ENCODE peak calls at places on chromosome 20, in ten cellular contexts. H is endothelial cell of umbilical vein, O is heart left ventricle, I is fibroblast of lung, L is aorta, A is breast epithelium, X is HCT116, B is mammary epithelial cell, E is left lung, D is body of pancreas. V is an unnamed sample. For H3K9me3 and H3K27me3, the result is how much of the 10 kb centered on the place peaks cover.

GRCh38 chr20:7302256-7302655 is 534.8 kb downstream of the BMP2 start:
- DNase-seq in A (no peak), E (no peak), L (no peak), I (no peak), B (peak), O (no peak), H (no peak), D (no peak), X (no peak), V (no peak)

GRCh38 chr20:51365670-51366069 is 176.8 kb downstream of the NFATC2 start:
- DNase-seq in I (peak), B (peak), O (peak), H (no peak), L (no peak), D (no peak), A (no peak), E (no peak), X (no peak), V (no peak)

GRCh38 chr20:39398656-39399055 is 436.5 kb downstream of the DHX35 start:
- DNase-seq in A (no peak), B (no peak), E (no peak), H (no peak), L (no peak), X (no peak), I (no peak), D (no peak), O (no peak), V (no peak)

GRCh38 chr20:9617940-9618339 is 103.5 kb downstream of the LAMP5 start:
- DNase-seq in B (peak), O (no peak), X (peak), H (no peak), L (no peak), E (no peak), I (peak), D (peak), A (no peak), V (peak)

GRCh38 chr20:36408219-36408618 is 102.1 kb downstream of the DLGAP4 start:
- DNase-seq in E (no peak), X (no peak), A (no peak), B (peak), O (no peak), L (no peak), I (no peak), D (peak), H (peak), V (no peak)

GRCh38 chr20:9021216-9021615 is 47.7 kb upstream of the PLCB4 start:
- DNase-seq in B (no peak), O (no peak), I (no peak), X (no peak), H (no peak), D (no peak), E (no peak), L (no peak), A (no peak), V (no peak)

GRCh38 chr20:41005361-41005729 is 23.3 kb upstream of the TOP1 start:
- DNase-seq in E (peak), D (peak), X (peak), B (peak), L (peak), A (peak), O (peak), I (peak), H (peak), V (peak)

GRCh38 chr20:4726710-4727391 is 5.1 kb downstream of the PRND start:
- DNase-seq in A (no peak), B (no peak), H (peak), E (peak), D (no peak), O (no peak), X (no peak), L (no peak), I (peak), V (peak)

GRCh38 chr20:23879811-23880374 is 345 bp upstream of the CST5 start:
- DNase-seq in E (peak), D (peak), B (peak), X (no peak), I (no peak), H (no peak), O (no peak), L (no peak), A (no peak), V (no peak)

GRCh38 chr20:40265872-40266533 is 423.0 kb downstream of the MAFB start:
- DNase-seq in O (no peak), E (no peak), B (peak), L (no peak), D (peak), I (no peak), A (no peak), X (no peak), H (peak), V (no peak)

GRCh38 chr20:46552460-46553420 is 2.3 kb upstream of the OCSTAMP start:
- DNase-seq in D (no peak), X (no peak), A (no peak), B (no peak), O (no peak), H (no peak), L (no peak), I (no peak), E (no peak), V (no peak)

DNA sequence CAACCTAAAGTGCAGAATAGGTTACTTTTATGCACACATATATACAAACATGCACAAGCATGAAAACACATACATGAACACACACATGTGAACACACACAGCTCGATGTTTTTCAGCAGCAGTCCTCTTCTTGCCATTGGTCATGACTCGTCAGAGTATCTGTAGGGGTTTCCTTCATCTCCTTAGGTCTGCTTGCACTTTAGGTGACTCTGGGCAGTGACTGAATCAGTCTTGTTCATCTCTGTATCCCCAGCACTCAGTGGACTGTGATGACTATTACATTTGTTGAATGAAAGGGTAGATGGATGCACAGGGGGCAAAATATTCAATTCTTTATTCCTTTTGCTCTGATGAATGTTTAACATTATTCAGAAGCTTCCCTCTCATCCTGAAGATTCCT is 26.8 kb downstream of the CBLN4 start:
- DNase-seq in I (no peak), X (no peak), H (no peak), O (no peak), D (no peak), A (no peak), L (no peak), E (no peak), B (no peak), V (no peak)
- H3K9me3 ChIP-seq in I (under half), X (under half), H (under half), O (under half), D (under half), A (under half), L (under half), E (under half), B (under half), V (under half)

GRCh38 chr20:2800590-2801458 is at the start of gene CPXM1:
- DNase-seq in E (no peak), D (no peak), X (no peak), H (peak), O (no peak), L (peak), I (no peak), A (no peak), B (no peak), V (no peak)
- H3K27me3 ChIP-seq in E (under half), D (under half), X (under half), H (half or more), O (half or more), L (under half), I (half or more), A (under half), B (under half), V (under half)

GRCh38 chr20:25390538-25391528 is at the start of gene ABHD12:
- DNase-seq in D (peak), E (peak), H (peak), A (peak), L (peak), X (peak), O (peak), B (peak), I (peak), V (peak)
- H3K27ac ChIP-seq in D (peak), E (peak), H (peak), A (peak), L (no peak), X (peak), O (peak), B (peak), I (peak), V (peak)

DNA sequence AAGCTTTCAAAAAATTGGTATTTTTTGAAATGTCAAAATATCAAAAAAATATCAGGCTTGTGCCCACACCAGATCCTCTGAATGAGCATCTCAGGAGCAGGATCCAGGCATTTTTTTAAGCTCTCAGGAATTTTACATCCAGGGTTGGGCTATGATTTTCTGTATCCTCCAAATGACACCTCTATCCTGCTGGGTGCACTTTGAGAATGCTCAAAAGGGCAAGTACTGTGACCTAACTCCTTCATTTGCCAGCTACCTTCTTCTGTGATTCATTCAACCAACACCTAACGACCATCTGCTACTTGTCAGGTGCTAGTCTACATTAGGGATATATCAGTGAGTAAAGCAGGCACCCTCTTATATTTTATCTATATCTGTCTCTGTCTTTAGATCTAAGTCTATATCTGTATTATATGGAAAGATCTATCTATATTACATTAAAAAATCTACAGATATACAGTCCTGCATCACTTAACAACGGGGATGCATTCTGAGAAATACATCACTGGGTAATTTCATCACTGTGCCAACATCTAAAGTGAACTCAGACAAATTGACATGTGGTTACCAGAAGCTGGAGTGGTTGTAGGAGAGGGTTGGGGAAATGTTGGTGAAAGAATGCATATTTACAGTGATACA is 131.6 kb downstream of the KIF16B start:
- DNase-seq in H (no peak), X (no peak), A (no peak), E (no peak), D (no peak), B (no peak), I (no peak), L (no peak), O (no peak), V (no peak)
- H3K9me3 ChIP-seq in H (under half), X (under half), A (under half), E (under half), D (under half), B (under half), I (under half), L (under half), O (under half), V (under half)

GRCh38 chr20:63574829-63575720 is 1.0 kb upstream of the HELZ2 start:
- DNase-seq in L (peak), O (no peak), I (no peak), H (no peak), B (no peak), E (no peak), X (no peak), D (no peak), A (no peak), V (no peak)

GRCh38 chr20:63577317-63577894 is 3.4 kb upstream of the HELZ2 start:
- DNase-seq in X (no peak), D (peak), L (peak), H (no peak), E (no peak), O (peak), A (peak), B (no peak), I (no peak), V (no peak)

GRCh38 chr20:63574156-63574828 is at the start of gene HELZ2:
- DNase-seq in D (peak), I (peak), O (peak), A (peak), E (peak), X (peak), H (peak), L (peak), B (peak), V (peak)

GRCh38 chr20:63578224-63579016 is 4.4 kb upstream of the HELZ2 start:
- DNase-seq in B (no peak), A (no peak), H (no peak), L (no peak), X (no peak), D (no peak), E (no peak), O (no peak), I (no peak), V (no peak)

DNA sequence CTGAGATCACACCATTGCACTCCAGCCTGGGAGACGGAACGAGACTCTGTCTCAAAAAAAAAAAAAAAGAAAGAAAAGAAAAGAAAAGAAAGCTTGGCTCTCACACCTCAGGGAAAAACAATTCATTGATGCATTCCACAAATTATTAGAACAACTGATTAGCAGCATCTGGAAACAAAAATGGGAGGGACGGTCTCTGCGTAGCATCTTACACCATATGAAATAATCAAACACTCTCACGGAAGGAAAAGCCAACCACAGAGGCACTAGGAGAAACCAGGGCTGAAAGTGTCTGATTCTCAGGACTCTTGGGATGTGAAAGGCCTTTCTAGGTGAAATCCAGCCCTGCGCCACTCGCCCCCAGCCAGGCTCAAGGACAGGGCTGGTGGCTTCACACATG is 2.3 kb upstream of the HELZ2 start:
- DNase-seq in A (no peak), O (no peak), E (no peak), H (no peak), I (no peak), D (no peak), X (no peak), B (no peak), L (no peak), V (no peak)
- H3K27me3 ChIP-seq in A (under half), O (under half), E (under half), H (under half), I (under half), D (under half), X (under half), B (under half), L (under half), V (under half)

GRCh38 chr20:14957416-14957815 is 620.0 kb upstream of the FLRT3 start:
- DNase-seq in I (no peak), L (no peak), B (no peak), H (no peak), X (no peak), E (no peak), D (no peak), O (no peak), A (no peak), V (no peak)

GRCh38 chr20:14956538-14956937 is 619.1 kb upstream of the FLRT3 start:
- DNase-seq in I (no peak), D (no peak), X (no peak), H (no peak), O (no peak), B (no peak), A (no peak), L (no peak), E (no peak), V (no peak)

GRCh38 chr20:14955396-14955795 is 618.0 kb upstream of the FLRT3 start:
- DNase-seq in I (no peak), A (no peak), X (no peak), E (no peak), D (no peak), B (no peak), H (no peak), O (no peak), L (no peak), V (no peak)

GRCh38 chr20:14953736-14954135 is 616.3 kb upstream of the FLRT3 start:
- DNase-seq in H (no peak), I (no peak), A (no peak), O (no peak), X (no peak), B (no peak), L (no peak), D (no peak), E (no peak), V (no peak)

GRCh38 chr20:14956026-14956425 is 618.6 kb upstream of the FLRT3 start:
- DNase-seq in O (no peak), X (no peak), A (no peak), E (no peak), B (no peak), L (no peak), H (no peak), I (no peak), D (no peak), V (no peak)
- H3K27ac ChIP-seq in O (no peak), X (no peak), A (no peak), E (no peak), B (no peak), L (no peak), H (no peak), I (no peak), D (no peak), V (no peak)

GRCh38 chr20:32467506-32468312 is 109.6 kb downstream of the ASXL1 start:
- DNase-seq in X (no peak), E (no peak), H (no peak), L (no peak), I (no peak), D (no peak), B (no peak), O (no peak), A (no peak), V (no peak)

GRCh38 chr20:32468313-32468640 is 110.1 kb downstream of the ASXL1 start:
- DNase-seq in B (no peak), D (no peak), X (no peak), E (no peak), H (no peak), O (no peak), L (no peak), I (no peak), A (no peak), V (no peak)

GRCh38 chr20:32465092-32465900 is 107.2 kb downstream of the ASXL1 start:
- DNase-seq in H (peak), L (peak), D (peak), E (peak), O (peak), I (peak), B (peak), X (no peak), A (peak), V (no peak)

GRCh38 chr20:32468860-32469259 is 110.7 kb downstream of the ASXL1 start:
- DNase-seq in O (no peak), H (peak), X (no peak), L (no peak), D (no peak), A (no peak), B (no peak), E (no peak), I (no peak), V (no peak)

DNA sequence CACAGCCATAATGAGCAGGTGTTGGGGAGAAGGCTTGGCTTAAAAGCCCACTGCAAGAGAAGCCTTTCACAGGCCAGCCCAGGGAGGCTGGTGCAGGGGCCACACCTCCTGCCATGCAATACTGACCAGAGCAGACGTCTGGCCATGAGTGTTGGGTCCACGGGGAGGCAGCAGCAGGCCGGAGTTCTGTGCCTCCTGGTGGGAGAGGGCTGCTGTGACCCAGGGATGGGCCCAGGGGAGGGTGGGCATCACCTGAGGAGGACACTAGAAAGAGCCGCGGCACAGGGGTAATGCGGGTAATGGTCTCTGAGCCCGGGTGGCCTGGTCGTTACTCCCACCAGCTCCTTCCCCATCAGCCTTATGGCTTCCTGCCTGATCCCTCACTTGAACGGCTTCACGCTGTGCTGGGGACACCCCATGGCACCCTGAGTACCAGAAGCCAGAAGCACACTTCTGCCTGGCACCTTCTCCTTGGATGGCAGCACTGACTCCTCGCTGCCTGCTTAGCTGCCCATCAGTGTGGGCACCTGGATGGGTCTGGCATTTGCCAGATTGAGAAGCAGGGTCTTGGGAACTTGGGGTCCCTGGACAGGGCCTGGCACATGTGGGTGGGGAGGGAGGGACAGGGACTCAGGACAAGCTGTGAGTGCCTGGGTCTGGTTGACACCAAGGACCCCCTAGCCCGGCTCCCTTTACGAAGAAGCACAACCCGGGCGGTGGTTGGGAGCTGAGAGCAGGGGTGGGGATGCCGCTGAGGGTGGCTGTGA is 108.8 kb downstream of the ASXL1 start:
- DNase-seq in D (no peak), H (peak), X (no peak), O (no peak), L (no peak), A (no peak), E (no peak), I (no peak), B (no peak), V (no peak)
- H3K9me3 ChIP-seq in D (under half), H (under half), X (under half), O (under half), L (under half), A (under half), E (under half), I (under half), B (under half), V (under half)

DNA sequence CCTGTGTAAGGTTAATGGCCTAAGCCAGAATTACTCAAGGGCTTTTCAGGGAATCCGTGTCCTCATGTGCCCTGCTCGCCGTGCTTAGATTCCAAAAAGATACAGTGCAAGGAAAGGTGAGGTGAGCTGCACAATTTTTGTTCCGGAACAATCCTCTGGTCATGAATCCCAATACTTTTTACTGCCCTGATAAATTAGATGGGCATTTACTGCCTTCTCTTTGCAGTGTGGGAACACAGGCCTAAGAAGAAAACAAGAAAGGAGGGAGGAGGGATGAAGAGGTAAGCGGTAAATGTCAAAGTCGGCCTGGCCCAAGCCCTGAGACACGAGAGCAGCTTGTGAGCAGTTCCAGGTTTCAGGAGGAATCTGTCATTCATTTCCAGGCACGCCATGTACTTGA is 390.9 kb upstream of the SULF2 start:
- DNase-seq in O (no peak), D (no peak), L (no peak), A (no peak), H (no peak), B (no peak), I (no peak), E (no peak), X (no peak), V (no peak)
- H3K27me3 ChIP-seq in O (under half), D (under half), L (under half), A (under half), H (under half), B (under half), I (under half), E (under half), X (under half), V (under half)

DNA sequence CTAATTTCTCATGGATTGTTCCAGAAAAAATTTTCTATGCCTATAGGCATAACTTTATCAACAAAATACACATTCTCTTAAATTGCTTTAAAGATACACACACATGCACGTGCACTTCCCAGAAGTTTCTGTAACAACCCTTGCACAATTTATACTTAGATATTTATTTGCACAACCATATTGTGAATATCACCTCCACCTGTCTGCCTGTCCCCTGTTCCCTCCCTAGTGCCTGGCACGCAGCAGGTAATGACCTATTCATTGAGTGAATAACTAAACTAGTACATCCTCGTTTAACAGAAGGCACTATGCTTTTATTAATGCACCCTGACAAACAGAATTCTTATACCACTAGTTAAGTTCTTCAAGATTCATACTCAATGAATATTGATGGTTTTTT is 198.9 kb downstream of the BCAS1 start:
- DNase-seq in X (no peak), H (no peak), I (no peak), B (no peak), E (no peak), A (no peak), D (no peak), L (no peak), O (no peak), V (no peak)
- H3K27ac ChIP-seq in X (no peak), H (no peak), I (no peak), B (peak), E (peak), A (peak), D (no peak), L (no peak), O (no peak), V (no peak)

V was measured in testis.